ENCODE peak calls at places on chromosomes 2 and 18, in nine cellular contexts. I, N, W, J, T, H, V, X and E are unnamed samples.

GRCh38 chr2:16142383-16143361 is 202.3 kb downstream of the MYCN start:
- DNase-seq in I (no peak), N (no peak), W (no peak), J (no peak), T (no peak), H (no peak), V (no peak), X (no peak), E (no peak)

GRCh38 chr2:144237845-144238637 is 281.9 kb downstream of the ZEB2 start:
- DNase-seq in I (no peak), N (no peak), W (no peak), J (peak), T (no peak), H (no peak), V (no peak), X (no peak), E (no peak)

GRCh38 chr2:210252699-210253606 is 27.7 kb upstream of the ACADL start:
- DNase-seq in I (no peak), N (no peak), W (no peak), J (no peak), T (peak), H (no peak), V (no peak), X (no peak), E (no peak)

GRCh38 chr2:9335322-9335754 is 88.0 kb downstream of the ITGB1BP1 start:
- DNase-seq in I (no peak), N (no peak), W (no peak), J (no peak), T (no peak), H (no peak), V (no peak), X (no peak), E (no peak)

GRCh38 chr18:70419526-70419925 is 130.7 kb downstream of the SOCS6 start:
- DNase-seq in I (no peak), N (no peak), W (no peak), J (no peak), T (no peak), H (no peak), V (peak), X (peak), E (no peak)

GRCh38 chr18:31931163-31931885 is 11.6 kb downstream of the TRAPPC8 start:
- DNase-seq in I (no peak), N (no peak), W (no peak), J (no peak), T (no peak), H (no peak), V (peak), X (peak), E (no peak)

GRCh38 chr2:234081970-234082822 is 31.7 kb downstream of the SPP2 start:
- DNase-seq in I (no peak), N (no peak), W (no peak), J (no peak), T (no peak), H (peak), V (no peak), X (no peak), E (no peak)

GRCh38 chr2:28068098-28068497 is 177.6 kb downstream of the BABAM2 start:
- DNase-seq in I (no peak), N (no peak), W (no peak), J (no peak), T (no peak), H (no peak), V (no peak), X (no peak), E (no peak)

GRCh38 chr2:72770879-72771461 is 54.9 kb downstream of the EXOC6B start:
- DNase-seq in I (peak), N (peak), W (peak), J (peak), T (peak), H (peak), V (peak), X (peak), E (no peak)

GRCh38 chr2:150644298-150645067 is 157.0 kb upstream of the RND3 start:
- DNase-seq in I (no peak), N (no peak), W (no peak), J (no peak), T (no peak), H (no peak), V (peak), X (peak), E (no peak)

GRCh38 chr2:159146930-159147666 is 139.4 kb downstream of the WDSUB1 start:
- DNase-seq in I (no peak), N (no peak), W (no peak), J (no peak), T (no peak), H (peak), V (no peak), X (no peak), E (no peak)

GRCh38 chr2:151840216-151840691 is 12.0 kb upstream of the ARL5A start:
- DNase-seq in I (no peak), N (no peak), W (no peak), J (no peak), T (no peak), H (no peak), V (no peak), X (no peak), E (no peak)

GRCh38 chr2:118190365-118190916 is 102.2 kb downstream of the INSIG2 start:
- DNase-seq in I (no peak), N (no peak), W (no peak), J (no peak), T (no peak), H (no peak), V (no peak), X (no peak), E (no peak)

GRCh38 chr2:101999122-101999789 is 7.5 kb downstream of the IL1R2 start:
- DNase-seq in I (no peak), N (no peak), W (no peak), J (no peak), T (no peak), H (no peak), V (peak), X (no peak), E (no peak)

GRCh38 chr2:128368437-128369125 is 49.9 kb upstream of the HS6ST1 start:
- DNase-seq in I (no peak), N (no peak), W (no peak), J (no peak), T (no peak), H (no peak), V (no peak), X (no peak), E (no peak)

GRCh38 chr2:38836801-38837200 is 38.9 kb downstream of the DHX57 start:
- DNase-seq in I (peak), N (no peak), W (no peak), J (no peak), T (no peak), H (no peak), V (no peak), X (no peak), E (no peak)

GRCh38 chr18:67783215-67783946 is 266.9 kb upstream of the DSEL start:
- DNase-seq in I (no peak), N (no peak), W (no peak), J (no peak), T (no peak), H (no peak), V (peak), X (peak), E (no peak)

GRCh38 chr18:39500320-39500719 is 1934.7 kb upstream of the CELF4 start:
- DNase-seq in I (no peak), N (no peak), W (no peak), J (no peak), T (peak), H (no peak), V (no peak), X (no peak), E (no peak)

GRCh38 chr2:140998577-140998976 is 1132.2 kb downstream of the LRP1B start:
- DNase-seq in I (no peak), N (no peak), W (no peak), J (no peak), T (no peak), H (no peak), V (no peak), X (peak), E (no peak)

GRCh38 chr18:27057459-27058302 is 127.4 kb downstream of the CHST9 start:
- DNase-seq in I (no peak), N (peak), W (no peak), J (no peak), T (no peak), H (peak), V (no peak), X (no peak), E (peak)

GRCh38 chr2:201228271-201228911 is 31.9 kb upstream of the CASP8 start:
- DNase-seq in I (no peak), N (no peak), W (no peak), J (no peak), T (no peak), H (no peak), V (no peak), X (no peak), E (no peak)

GRCh38 chr2:161122772-161123530 is 37.3 kb upstream of the TANK start:
- DNase-seq in I (no peak), N (peak), W (peak), J (peak), T (peak), H (peak), V (peak), X (peak), E (no peak)

GRCh38 chr2:219612605-219613286 is 14.7 kb upstream of the SLC4A3 start:
- DNase-seq in I (no peak), N (peak), W (no peak), J (no peak), T (no peak), H (no peak), V (no peak), X (no peak), E (no peak)

GRCh38 chr2:15049096-15049993 is 416.8 kb downstream of the LRATD1 start:
- DNase-seq in I (no peak), N (no peak), W (no peak), J (no peak), T (no peak), H (no peak), V (no peak), X (no peak), E (no peak)

GRCh38 chr18:68447286-68447685 is 267.6 kb downstream of the TMX3 start:
- DNase-seq in I (no peak), N (no peak), W (no peak), J (no peak), T (no peak), H (no peak), V (peak), X (no peak), E (no peak)

GRCh38 chr2:178331474-178332431 is 119.2 kb downstream of the PRKRA start:
- DNase-seq in I (peak), N (no peak), W (no peak), J (no peak), T (no peak), H (peak), V (no peak), X (no peak), E (peak)

GRCh38 chr2:26559556-26559955 is 81.6 kb downstream of the CIB4 start:
- DNase-seq in I (no peak), N (no peak), W (no peak), J (no peak), T (peak), H (no peak), V (no peak), X (no peak), E (peak)

GRCh38 chr2:119389615-119390306 is 23.0 kb downstream of the DBI start:
- DNase-seq in I (no peak), N (no peak), W (peak), J (peak), T (no peak), H (peak), V (peak), X (peak), E (no peak)

GRCh38 chr2:241703128-241703604 is 1.3 kb downstream of the ING5 start:
- DNase-seq in I (no peak), N (no peak), W (no peak), J (no peak), T (no peak), H (no peak), V (peak), X (no peak), E (no peak)

GRCh38 chr2:160956243-160956802 is 203.9 kb upstream of the TANK start:
- DNase-seq in I (no peak), N (no peak), W (peak), J (no peak), T (no peak), H (no peak), V (no peak), X (no peak), E (no peak)

GRCh38 chr2:240231838-240232244 is 91.4 kb upstream of the OTOS start:
- DNase-seq in I (no peak), N (no peak), W (peak), J (peak), T (no peak), H (no peak), V (no peak), X (no peak), E (no peak)

GRCh38 chr2:212904646-212905045 is 246.8 kb downstream of the IKZF2 start:
- DNase-seq in I (no peak), N (no peak), W (no peak), J (no peak), T (no peak), H (no peak), V (no peak), X (no peak), E (no peak)

GRCh38 chr2:139652385-139652784 is 872.2 kb upstream of the NXPH2 start:
- DNase-seq in I (no peak), N (no peak), W (no peak), J (no peak), T (no peak), H (no peak), V (no peak), X (no peak), E (no peak)

GRCh38 chr2:235162544-235163197 is 210.9 kb downstream of the SH3BP4 start:
- DNase-seq in I (no peak), N (no peak), W (no peak), J (no peak), T (no peak), H (no peak), V (peak), X (no peak), E (no peak)

GRCh38 chr2:150438654-150439053 is 48.8 kb downstream of the RND3 start:
- DNase-seq in I (no peak), N (no peak), W (no peak), J (no peak), T (no peak), H (no peak), V (peak), X (no peak), E (no peak)

GRCh38 chr2:28355521-28356094 is 37.0 kb upstream of the FOSL2 start:
- DNase-seq in I (peak), N (peak), W (peak), J (peak), T (no peak), H (no peak), V (no peak), X (no peak), E (no peak)

GRCh38 chr2:208142255-208142924 is 3.6 kb downstream of the CRYGB start:
- DNase-seq in I (no peak), N (no peak), W (no peak), J (no peak), T (no peak), H (no peak), V (peak), X (peak), E (no peak)

GRCh38 chr18:62877448-62878221 is 162.3 kb downstream of the PHLPP1 start:
- DNase-seq in I (no peak), N (peak), W (no peak), J (no peak), T (peak), H (no peak), V (peak), X (peak), E (no peak)
- TF ChIP-seq CTCF in I (no peak), N (peak), W (peak), J (no peak), T (peak), H (no peak), V (no peak), X (no peak), E (no peak)

GRCh38 chr18:21262244-21262643 is 20.2 kb downstream of the GREB1L start:
- DNase-seq in I (no peak), N (no peak), W (no peak), J (no peak), T (no peak), H (no peak), V (no peak), X (no peak), E (no peak)

GRCh38 chr18:21261352-21261751 is 19.3 kb downstream of the GREB1L start:
- DNase-seq in I (no peak), N (no peak), W (no peak), J (no peak), T (no peak), H (no peak), V (no peak), X (no peak), E (no peak)

GRCh38 chr18:21257383-21257782 is 15.4 kb downstream of the GREB1L start:
- DNase-seq in I (no peak), N (no peak), W (no peak), J (no peak), T (no peak), H (no peak), V (peak), X (no peak), E (no peak)

GRCh38 chr18:21262979-21263378 is 20.9 kb downstream of the GREB1L start:
- DNase-seq in I (no peak), N (no peak), W (no peak), J (no peak), T (peak), H (no peak), V (peak), X (no peak), E (no peak)

DNA sequence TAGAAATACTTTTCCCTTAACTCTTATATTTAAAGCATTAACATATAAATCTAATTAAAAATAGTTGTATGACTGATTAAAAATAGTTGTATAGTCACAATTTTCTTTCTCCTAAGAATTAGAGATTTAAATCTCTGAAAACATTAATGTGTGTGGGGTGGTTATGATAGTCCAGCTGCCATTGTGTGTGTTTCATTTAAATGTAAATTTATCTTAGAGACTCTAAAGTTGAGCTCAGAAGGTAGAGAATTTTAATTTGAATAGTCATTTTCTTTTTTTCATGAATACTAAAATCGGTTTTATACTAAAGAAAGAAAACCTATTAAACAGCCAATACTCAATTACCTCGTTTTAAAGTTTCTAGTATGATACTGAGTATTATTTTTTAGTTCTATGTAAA is 18.6 kb downstream of the GREB1L start:
- DNase-seq in I (no peak), N (no peak), W (no peak), J (no peak), T (no peak), H (no peak), V (no peak), X (no peak), E (no peak)
- TF ChIP-seq CTCF in I (no peak), N (no peak), W (no peak), J (no peak), T (no peak), H (no peak), V (no peak), X (no peak), E (no peak)

GRCh38 chr2:44770221-44771187 is 171.0 kb upstream of the SIX3 start:
- DNase-seq in I (peak), N (no peak), W (no peak), J (no peak), T (peak), H (no peak), V (no peak), X (no peak), E (peak)
- TF ChIP-seq CTCF in I (no peak), N (no peak), W (no peak), J (no peak), T (peak), H (no peak), V (no peak), X (no peak), E (no peak)

GRCh38 chr2:75464348-75464946 is 96.3 kb downstream of the EVA1A start:
- DNase-seq in I (no peak), N (peak), W (no peak), J (no peak), T (no peak), H (no peak), V (peak), X (peak), E (no peak)

GRCh38 chr2:75466708-75467311 is 93.9 kb downstream of the EVA1A start:
- DNase-seq in I (peak), N (peak), W (no peak), J (no peak), T (peak), H (peak), V (peak), X (peak), E (peak)

GRCh38 chr2:75460630-75461029 is 100.1 kb downstream of the EVA1A start:
- DNase-seq in I (no peak), N (no peak), W (no peak), J (no peak), T (no peak), H (no peak), V (no peak), X (no peak), E (no peak)

GRCh38 chr2:75462714-75463113 is 98.0 kb downstream of the EVA1A start:
- DNase-seq in I (no peak), N (no peak), W (no peak), J (no peak), T (no peak), H (no peak), V (no peak), X (no peak), E (no peak)

DNA sequence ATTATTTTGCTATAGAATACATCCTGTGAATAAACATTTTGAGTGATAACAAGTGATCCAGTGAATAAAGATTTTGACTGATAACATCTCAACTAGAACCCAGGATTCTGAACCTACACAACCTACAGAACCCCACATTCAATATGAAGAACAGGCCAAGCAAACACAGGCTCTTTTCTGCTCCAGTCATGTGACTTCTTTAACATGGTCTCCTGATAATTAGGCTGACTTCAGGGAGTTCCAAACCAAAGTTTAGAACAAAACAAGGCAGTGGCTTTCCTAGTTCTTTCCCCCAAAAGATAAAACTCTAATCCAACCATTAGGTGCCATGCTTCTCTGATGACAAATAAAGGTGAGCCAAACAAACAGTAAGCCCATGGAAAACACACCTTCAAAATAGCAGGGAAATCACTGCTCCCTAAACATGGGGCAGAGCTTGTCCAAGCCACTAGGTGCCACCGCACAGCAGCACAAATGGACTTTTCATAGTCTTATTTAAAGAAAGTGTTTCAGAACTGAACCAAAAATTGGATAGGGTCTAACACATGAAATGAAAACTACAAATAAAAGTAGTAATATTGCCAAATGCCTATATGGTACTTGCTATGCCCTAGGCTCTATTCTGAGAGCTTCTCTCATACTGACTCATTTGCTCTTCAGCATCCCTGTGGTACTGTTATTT is 95.3 kb downstream of the EVA1A start:
- DNase-seq in I (no peak), N (peak), W (no peak), J (no peak), T (no peak), H (no peak), V (peak), X (peak), E (no peak)
- TF ChIP-seq CTCF in I (peak), N (peak), W (no peak), J (no peak), T (peak), H (peak), V (peak), X (peak), E (no peak)

GRCh38 chr2:59449264-59449663 is 1104.2 kb downstream of the BCL11A start:
- DNase-seq in I (no peak), N (no peak), W (no peak), J (no peak), T (peak), H (peak), V (no peak), X (no peak), E (no peak)
- TF ChIP-seq CTCF in I (no peak), N (no peak), W (no peak), J (no peak), T (peak), H (peak), V (no peak), X (no peak), E (no peak)

GRCh38 chr18:61851940-61852451 is 40.8 kb downstream of the RNF152 start:
- DNase-seq in I (no peak), N (no peak), W (no peak), J (no peak), T (no peak), H (no peak), V (peak), X (peak), E (no peak)
- TF ChIP-seq CTCF in I (no peak), N (no peak), W (no peak), J (no peak), T (no peak), H (no peak), V (no peak), X (no peak), E (no peak)